ENCODE peak calls at places on chromosomes 2 and 18, in five cellular contexts. Z, Y, V, D and O are unnamed samples.

GRCh38 chr18:38933910-38934510 is 1368.4 kb upstream of the CELF4 start:
- DNase-seq in Z (peak; percentile 13), Y (no peak), V (no peak), D (no peak), O (no peak)

GRCh38 chr2:56770490-56770889 is 586.7 kb downstream of the CCDC85A start:
- DNase-seq in Z (no peak), Y (peak; percentile 16), V (no peak), D (no peak), O (no peak)

GRCh38 chr18:65592419-65592818 is 158.4 kb upstream of the CDH7 start:
- DNase-seq in Z (peak; percentile 60), Y (no peak), V (no peak), D (no peak), O (peak; percentile 7)

GRCh38 chr2:173891315-173892037 is 73.7 kb downstream of the SP3 start:
- DNase-seq in Z (no peak), Y (no peak), V (no peak), D (no peak), O (no peak)

GRCh38 chr2:18976112-18976961 is 382.1 kb downstream of the OSR1 start:
- DNase-seq in Z (no peak), Y (peak; percentile 48), V (no peak), D (no peak), O (no peak)

GRCh38 chr2:133213651-133214050 is 354.6 kb downstream of the NCKAP5 start:
- DNase-seq in Z (no peak), Y (no peak), V (no peak), D (no peak), O (no peak)

GRCh38 chr2:73487112-73487657 is 101.5 kb downstream of the ALMS1 start:
- DNase-seq in Z (no peak), Y (no peak), V (no peak), D (no peak), O (no peak)

GRCh38 chr2:142980246-142981068 is 103.0 kb downstream of the KYNU start:
- DNase-seq in Z (peak; percentile 66), Y (peak; percentile 19), V (no peak), D (no peak), O (no peak)

GRCh38 chr2:186683341-186683740 is 10.5 kb upstream of the FAM171B start:
- DNase-seq in Z (no peak), Y (no peak), V (no peak), D (no peak), O (no peak)

GRCh38 chr2:112803691-112804521 is 19.6 kb upstream of the IL1A start:
- DNase-seq in Z (peak; percentile 97), Y (no peak), V (no peak), D (no peak), O (no peak)

GRCh38 chr2:237555560-237555959 is 10.8 kb upstream of the PRLH start:
- DNase-seq in Z (no peak), Y (no peak), V (no peak), D (no peak), O (no peak)

GRCh38 chr2:207337234-207338219 is 171.8 kb upstream of the KLF7 start:
- DNase-seq in Z (peak; percentile 100), Y (no peak), V (no peak), D (no peak), O (no peak)

GRCh38 chr2:74205586-74205985 is 7.2 kb downstream of the MTHFD2 start:
- DNase-seq in Z (peak; percentile 76), Y (no peak), V (no peak), D (no peak), O (no peak)

GRCh38 chr2:161418275-161418714 is 2.2 kb downstream of the TBR1 start:
- DNase-seq in Z (no peak), Y (no peak), V (no peak), D (no peak), O (no peak)

GRCh38 chr2:174662459-174662858 is 64.9 kb upstream of the WIPF1 start:
- DNase-seq in Z (peak; percentile 77), Y (peak; percentile 70), V (no peak), D (no peak), O (no peak)

GRCh38 chr2:9779572-9780264 is 63.6 kb upstream of the TAF1B start:
- DNase-seq in Z (no peak), Y (no peak), V (no peak), D (no peak), O (no peak)

GRCh38 chr2:195590866-195591215 is 66.2 kb upstream of the SLC39A10 start:
- DNase-seq in Z (no peak), Y (no peak), V (no peak), D (no peak), O (no peak)

GRCh38 chr18:45266023-45266422 is 349.3 kb upstream of the SLC14A2 start:
- DNase-seq in Z (no peak), Y (no peak), V (no peak), D (no peak), O (no peak)

GRCh38 chr2:124985210-124985760 is 960.2 kb downstream of the CNTNAP5 start:
- DNase-seq in Z (no peak), Y (no peak), V (no peak), D (no peak), O (no peak)

GRCh38 chr2:128376241-128377041 is 57.8 kb upstream of the HS6ST1 start:
- DNase-seq in Z (no peak), Y (no peak), V (no peak), D (no peak), O (no peak)

GRCh38 chr2:95346738-95347671 is 49.9 kb downstream of the KCNIP3 start:
- DNase-seq in Z (peak; percentile 9), Y (peak; percentile 77), V (peak; percentile 11), D (peak; percentile 47), O (no peak)

GRCh38 chr18:35525795-35526475 is 28.2 kb upstream of the INO80C start:
- DNase-seq in Z (no peak), Y (no peak), V (no peak), D (no peak), O (no peak)

GRCh38 chr2:63053889-63054725 is 3.5 kb downstream of the OTX1 start:
- DNase-seq in Z (no peak), Y (no peak), V (no peak), D (peak; percentile 65), O (no peak)

GRCh38 chr18:63074987-63075404 is 244.6 kb downstream of the BCL2 start:
- DNase-seq in Z (peak; percentile 83), Y (peak; percentile 93), V (peak; percentile 83), D (peak; percentile 85), O (peak; percentile 37)

GRCh38 chr2:75500633-75501032 is 60.1 kb downstream of the EVA1A start:
- DNase-seq in Z (peak; percentile 51), Y (no peak), V (no peak), D (no peak), O (no peak)

GRCh38 chr18:8453528-8453927 is 155.7 kb upstream of the RAB12 start:
- DNase-seq in Z (no peak), Y (no peak), V (no peak), D (no peak), O (no peak)

GRCh38 chr18:1708006-1708405 is 803.3 kb downstream of the ADCYAP1 start:
- DNase-seq in Z (peak; percentile 31), Y (no peak), V (no peak), D (no peak), O (no peak)

GRCh38 chr2:217735899-217736298 is 266.9 kb downstream of the TNS1 start:
- DNase-seq in Z (no peak), Y (no peak), V (no peak), D (no peak), O (no peak)

GRCh38 chr2:237306787-237307170 is 107.2 kb downstream of the COL6A3 start:
- DNase-seq in Z (no peak), Y (no peak), V (no peak), D (no peak), O (no peak)

GRCh38 chr18:46621111-46621766 is 35.8 kb downstream of the LOXHD1 start:
- DNase-seq in Z (no peak), Y (no peak), V (no peak), D (no peak), O (no peak)

GRCh38 chr2:7262608-7263228 is 345.5 kb downstream of the RNF144A start:
- DNase-seq in Z (no peak), Y (no peak), V (peak; percentile 18), D (no peak), O (no peak)

GRCh38 chr2:238502088-238502810 is 75.5 kb downstream of the ASB1 start:
- DNase-seq in Z (no peak), Y (no peak), V (no peak), D (no peak), O (no peak)